ENCODE peak calls at places on chromosomes 13 and 19, in seven cellular contexts. U is AG09309; T is activated CD4-positive, CD25-positive, alpha-beta regulatory T cell treated with anti-CD3 and anti-CD28 coated beads, Interleukin-2, amount 50 U/mL, for 72 hours; K is activated T-cell treated with anti-CD3 and anti-CD28 coated beads for 1 hour; G is stimulated activated CD8-positive, alpha-beta memory T cell treated with anti-CD3 and anti-CD28 coated beads, Interleukin-4, amount 100 ng/mL, for 1 hour; H is vagina; Q is NCI-H2171 treated with DMSO at 0.1 percent for 48 hours. Y is an unnamed sample.

GRCh38 chr13:22549126-22549525 is 631.7 kb upstream of the SGCG start:
- DNase-seq in T (no peak), G (no peak), H (no peak), U (no peak), K (no peak), Q (no peak), Y (no peak)

GRCh38 chr13:46232281-46232680 is 20.6 kb downstream of the LRRC63 start:
- DNase-seq in T (no peak), H (no peak), G (no peak), K (no peak), Q (no peak), U (no peak), Y (no peak)

GRCh38 chr19:28971011-28971410 is 241.9 kb downstream of the UQCRFS1 start:
- DNase-seq in T (no peak), G (no peak), Q (no peak), H (no peak), K (no peak), U (no peak), Y (no peak)

GRCh38 chr13:43141685-43142084 is 118.3 kb downstream of the DNAJC15 start:
- DNase-seq in H (no peak), K (no peak), G (no peak), T (no peak), Q (no peak), U (no peak), Y (no peak)

GRCh38 chr19:38834590-38834989 is 3.0 kb upstream of the ECH1 start:
- DNase-seq in H (no peak), K (no peak), G (no peak), U (no peak), T (no peak), Q (no peak), Y (no peak)

GRCh38 chr13:27251166-27252088 is at the start of gene RPL21:
- DNase-seq in G (peak), Q (peak), U (peak), T (peak), K (peak), H (peak), Y (peak)

GRCh38 chr19:20102097-20102496 is 24.3 kb downstream of the ZNF90 start:
- DNase-seq in U (no peak), Q (no peak), G (no peak), H (no peak), K (no peak), T (no peak), Y (no peak)

GRCh38 chr13:60090579-60090978 is 73.1 kb downstream of the DIAPH3 start:
- DNase-seq in H (no peak), K (no peak), G (no peak), T (no peak), Q (no peak), U (no peak), Y (no peak)

GRCh38 chr13:52869050-52869449 is 20.6 kb upstream of the PCDH8 start:
- DNase-seq in U (no peak), T (no peak), H (no peak), Q (no peak), K (no peak), G (no peak), Y (no peak)

GRCh38 chr19:52248256-52248655 is 21.1 kb upstream of the ZNF766 start:
- DNase-seq in Q (peak), G (peak), H (no peak), K (peak), T (peak), U (peak), Y (peak)

GRCh38 chr13:33639158-33639557 is 178.8 kb upstream of the RFC3 start:
- DNase-seq in U (peak), Q (no peak), K (no peak), H (peak), T (no peak), G (no peak), Y (no peak)

GRCh38 chr19:30144242-30144758 is 202.3 kb downstream of the URI1 start:
- DNase-seq in G (no peak), K (no peak), U (no peak), T (no peak), Q (peak), H (no peak), Y (no peak)

GRCh38 chr13:59960683-59961082 is 203.0 kb downstream of the DIAPH3 start:
- DNase-seq in H (no peak), K (no peak), U (no peak), T (no peak), G (no peak), Q (no peak), Y (no peak)

GRCh38 chr13:40578055-40578454 is 88.4 kb downstream of the FOXO1 start:
- DNase-seq in U (no peak), G (no peak), K (no peak), T (no peak), H (no peak), Q (no peak), Y (no peak)

GRCh38 chr13:113468461-113469147 is 15.3 kb upstream of the ADPRHL1 start:
- DNase-seq in H (no peak), T (no peak), K (no peak), Q (no peak), U (no peak), G (no peak), Y (no peak)

GRCh38 chr19:6235031-6235951 is 44.5 kb downstream of the MLLT1 start:
- DNase-seq in Q (no peak), T (no peak), K (no peak), G (no peak), U (no peak), H (no peak), Y (no peak)

GRCh38 chr19:52190679-52191293 is 934 bp downstream of the PPP2R1A start:
- DNase-seq in T (no peak), H (peak), U (no peak), G (no peak), Q (peak), K (no peak), Y (no peak)

Y was measured in stimulated activated naive CD4-positive, alpha-beta T cell treated with Interleukin-2 at 50 U/mL for 16 hours.